ENCODE peak calls at places on chromosomes 7 and 10, in ten cellular contexts. I, C, J, B, Q, K, V, X, D and Y are unnamed samples.

GRCh38 chr7:99614495-99614894 is 2.3 kb upstream of the ZSCAN25 start:
- DNase-seq in X (no peak), Q (no peak), D (no peak), B (no peak), I (no peak), K (no peak), C (no peak), V (no peak), J (no peak), Y (no peak)

GRCh38 chr7:96034940-96035727 is 262.8 kb downstream of the DYNC1I1 start:
- DNase-seq in V (no peak), D (no peak), J (no peak), B (no peak), K (no peak), I (no peak), Q (no peak), C (no peak), X (no peak), Y (no peak)

GRCh38 chr10:34666008-34666700 is 148.9 kb downstream of the PARD3 start:
- DNase-seq in C (peak), Q (peak), I (peak), V (peak), K (no peak), D (no peak), X (no peak), B (peak), J (peak), Y (no peak)

GRCh38 chr7:135208417-135208793 is 2.9 kb downstream of the WDR91 start:
- DNase-seq in C (no peak), B (no peak), Q (no peak), D (no peak), I (no peak), J (no peak), V (no peak), X (no peak), K (no peak), Y (no peak)

GRCh38 chr7:27933691-27934565 is 194.0 kb downstream of the TAX1BP1 start:
- DNase-seq in Q (peak), B (no peak), X (no peak), D (no peak), C (no peak), K (no peak), V (no peak), J (no peak), I (no peak), Y (no peak)

GRCh38 chr10:102243304-102243703 is 2.0 kb upstream of the PITX3 start:
- DNase-seq in I (no peak), X (no peak), B (no peak), C (no peak), V (no peak), Q (no peak), D (no peak), J (no peak), K (peak), Y (no peak)

GRCh38 chr10:3451516-3452185 is 279.1 kb upstream of the PITRM1 start:
- DNase-seq in I (no peak), D (no peak), B (no peak), J (no peak), V (no peak), K (no peak), Q (no peak), C (no peak), X (no peak), Y (no peak)

GRCh38 chr10:18214692-18215563 is 74.7 kb downstream of the CACNB2 start:
- DNase-seq in D (no peak), I (no peak), X (no peak), C (peak), B (peak), J (peak), Q (peak), K (peak), V (peak), Y (no peak)

GRCh38 chr7:131509781-131510180 is 46.6 kb downstream of the PODXL start:
- DNase-seq in C (no peak), K (no peak), I (no peak), X (no peak), J (no peak), D (no peak), B (no peak), V (no peak), Q (no peak), Y (no peak)

GRCh38 chr7:148982596-148983219 is 45.6 kb downstream of the PDIA4 start:
- DNase-seq in X (no peak), J (no peak), K (no peak), B (no peak), I (no peak), V (peak), D (no peak), Q (peak), C (no peak), Y (no peak)

GRCh38 chr10:103564799-103565365 is 71.4 kb downstream of the NEURL1 start:
- DNase-seq in C (no peak), X (peak), D (no peak), Q (no peak), I (peak), V (peak), K (peak), J (no peak), B (peak), Y (no peak)

GRCh38 chr7:117791877-117792780 is 81.1 kb downstream of the CTTNBP2 start:
- DNase-seq in V (no peak), D (no peak), Q (no peak), K (no peak), X (no peak), C (no peak), B (peak), I (no peak), J (no peak), Y (no peak)

GRCh38 chr7:42262907-42263466 is 26.0 kb upstream of the GLI3 start:
- DNase-seq in K (no peak), X (peak), J (no peak), I (no peak), B (peak), D (peak), V (no peak), Q (no peak), C (peak), Y (no peak)

GRCh38 chr7:25262586-25262985 is 34.3 kb upstream of the NPVF start:
- DNase-seq in V (peak), D (no peak), Q (no peak), J (no peak), K (no peak), X (no peak), B (no peak), I (no peak), C (no peak), Y (no peak)

GRCh38 chr10:1026578-1026977 is 919 bp upstream of the IDI2 start:
- DNase-seq in Q (no peak), C (no peak), I (no peak), J (no peak), D (no peak), B (no peak), K (no peak), X (no peak), V (no peak), Y (no peak)

GRCh38 chr10:58963101-58963534 is 213.3 kb upstream of the PHYHIPL start:
- DNase-seq in Q (no peak), K (peak), V (peak), X (no peak), J (no peak), I (no peak), D (no peak), C (no peak), B (no peak), Y (no peak)

GRCh38 chr7:141369422-141369821 is 181.8 kb upstream of the AGK start:
- DNase-seq in J (no peak), D (no peak), B (no peak), I (no peak), Q (peak), V (no peak), K (no peak), C (no peak), X (no peak), Y (no peak)

GRCh38 chr7:50262916-50263690 is 41.4 kb upstream of the IKZF1 start:
- DNase-seq in Q (no peak), J (no peak), D (no peak), V (no peak), C (no peak), I (no peak), X (no peak), K (no peak), B (no peak), Y (no peak)

GRCh38 chr7:11748884-11749283 is 83.1 kb downstream of the THSD7A start:
- DNase-seq in V (peak), Q (no peak), J (no peak), K (no peak), D (no peak), C (no peak), I (peak), X (no peak), B (no peak), Y (no peak)

GRCh38 chr7:45580053-45580872 is 6.1 kb downstream of the ADCY1 start:
- DNase-seq in J (no peak), I (no peak), B (no peak), D (peak), X (peak), V (peak), K (no peak), C (no peak), Q (no peak), Y (no peak)

GRCh38 chr7:157612664-157613561 is 276.1 kb downstream of the DNAJB6 start:
- DNase-seq in B (peak), D (no peak), V (no peak), J (peak), X (peak), K (no peak), I (no peak), Q (no peak), C (no peak), Y (no peak)

GRCh38 chr7:26399309-26399610 is 107.6 kb downstream of the SNX10 start:
- DNase-seq in C (peak), B (no peak), Q (peak), X (no peak), D (no peak), V (peak), I (no peak), K (no peak), J (peak), Y (no peak)

GRCh38 chr10:24488631-24489030 is 235.1 kb downstream of the ARHGAP21 start:
- DNase-seq in Q (no peak), I (no peak), C (no peak), B (peak), D (no peak), V (no peak), K (peak), J (no peak), X (no peak), Y (no peak)

GRCh38 chr7:104196161-104196560 is 11.7 kb downstream of the ORC5 start:
- DNase-seq in D (no peak), K (no peak), J (no peak), C (no peak), V (no peak), I (no peak), X (no peak), Q (peak), B (no peak), Y (no peak)

GRCh38 chr10:34758447-34758996 is 56.6 kb downstream of the PARD3 start:
- DNase-seq in V (peak), B (no peak), C (no peak), D (no peak), I (peak), K (peak), X (no peak), Q (peak), J (no peak), Y (no peak)

GRCh38 chr7:33743594-33743993 is 161.7 kb upstream of the BMPER start:
- DNase-seq in X (no peak), K (no peak), J (no peak), D (no peak), I (no peak), B (no peak), Q (no peak), C (no peak), V (no peak), Y (no peak)

GRCh38 chr10:35379226-35380137 is 43.2 kb downstream of the CCNY start:
- DNase-seq in B (no peak), X (no peak), Q (peak), K (no peak), I (no peak), J (no peak), V (no peak), D (no peak), C (peak), Y (no peak)

GRCh38 chr7:64183126-64183742 is 23.8 kb upstream of the ZNF735 start:
- DNase-seq in I (no peak), J (peak), D (no peak), V (no peak), C (no peak), X (peak), Q (no peak), K (no peak), B (no peak), Y (no peak)

GRCh38 chr10:85604136-85604725 is 762.4 kb downstream of the GRID1 start:
- DNase-seq in X (no peak), K (no peak), C (no peak), I (no peak), V (no peak), D (no peak), B (no peak), J (no peak), Q (no peak), Y (peak)

GRCh38 chr10:85602713-85603112 is 763.9 kb downstream of the GRID1 start:
- DNase-seq in Q (no peak), D (no peak), J (no peak), B (no peak), C (no peak), K (no peak), I (no peak), X (no peak), V (no peak), Y (peak)

GRCh38 chr10:85602306-85602705 is 764.3 kb downstream of the GRID1 start:
- DNase-seq in J (no peak), K (no peak), C (no peak), Q (no peak), V (no peak), X (peak), I (no peak), D (no peak), B (no peak), Y (no peak)

GRCh38 chr10:85604884-85605283 is 761.7 kb downstream of the GRID1 start:
- DNase-seq in B (no peak), V (no peak), K (no peak), D (no peak), X (no peak), C (no peak), J (no peak), Q (no peak), I (no peak), Y (peak)

GRCh38 chr10:85603167-85603940 is 763.2 kb downstream of the GRID1 start:
- DNase-seq in B (no peak), Q (no peak), V (no peak), C (no peak), X (no peak), K (no peak), I (no peak), D (no peak), J (no peak), Y (peak)
- TF ChIP-seq POLR2A in B (no peak), Q (no peak), V (no peak), C (no peak), X (no peak), K (no peak), I (no peak), D (no peak), J (no peak), Y (no peak)

GRCh38 chr7:29567174-29567573 is 3.5 kb downstream of the PRR15 start:
- DNase-seq in Q (no peak), B (no peak), I (no peak), V (no peak), D (no peak), J (no peak), K (peak), X (no peak), C (no peak), Y (no peak)

GRCh38 chr7:29574659-29575058 is 11.0 kb downstream of the PRR15 start:
- DNase-seq in Q (no peak), X (no peak), V (no peak), C (no peak), D (no peak), J (no peak), I (no peak), B (no peak), K (no peak), Y (no peak)

GRCh38 chr7:29569648-29570047 is 6.0 kb downstream of the PRR15 start:
- DNase-seq in D (no peak), Q (no peak), B (no peak), J (no peak), I (no peak), K (peak), V (no peak), X (no peak), C (no peak), Y (no peak)

GRCh38 chr7:29573594-29573993 is 10.0 kb downstream of the PRR15 start:
- DNase-seq in X (no peak), V (no peak), K (no peak), I (no peak), D (no peak), J (no peak), Q (no peak), B (no peak), C (no peak), Y (no peak)

GRCh38 chr7:29572543-29572942 is 8.9 kb downstream of the PRR15 start:
- DNase-seq in X (no peak), D (no peak), Q (no peak), B (no peak), K (no peak), J (no peak), V (no peak), I (no peak), C (no peak), Y (no peak)
- TF ChIP-seq CTCF in X (no peak), D (no peak), Q (no peak), B (no peak), K (no peak), J (no peak), V (no peak), I (no peak), C (no peak), Y (no peak)

DNA sequence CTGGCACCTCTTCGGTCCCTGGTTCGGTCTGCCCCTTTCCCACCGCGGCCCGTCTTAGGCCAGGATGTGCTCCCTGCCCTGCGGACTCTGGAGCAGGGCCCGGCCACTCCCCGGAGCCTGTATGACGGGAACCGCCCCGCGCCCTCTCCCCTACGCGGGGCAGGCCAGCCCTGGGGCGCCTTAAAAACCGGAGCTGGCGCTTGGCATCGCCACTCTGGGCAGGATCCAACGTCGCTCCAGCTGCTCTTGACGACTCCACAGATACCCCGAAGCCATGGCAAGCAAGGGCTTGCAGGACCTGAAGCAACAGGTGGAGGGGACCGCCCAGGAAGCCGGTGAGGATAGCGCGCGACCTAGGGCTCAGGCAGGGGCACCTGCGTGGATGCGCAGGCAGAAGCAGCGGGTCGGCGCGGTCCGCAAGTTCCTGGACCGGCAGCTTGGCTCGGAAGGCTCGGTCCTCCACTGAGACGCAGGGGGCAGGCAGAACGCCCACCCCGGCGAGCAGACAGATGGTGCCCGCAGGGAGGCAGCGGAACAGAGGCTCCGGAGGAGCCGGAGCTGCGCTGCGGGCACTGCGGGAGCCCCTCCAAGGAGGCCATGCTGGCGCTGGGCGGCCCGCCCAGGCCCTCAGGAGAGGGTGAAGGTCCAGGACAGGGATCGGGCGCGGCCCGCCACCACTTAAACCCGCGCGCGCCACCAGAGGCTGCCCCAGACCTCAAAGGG is at the start of gene ADIRF:
- DNase-seq in K (no peak), V (no peak), X (peak), C (peak), B (peak), D (peak), I (peak), J (peak), Q (peak), Y (peak)
- TF ChIP-seq POLR2A in K (no peak), V (no peak), X (peak), C (peak), B (peak), D (peak), I (no peak), J (peak), Q (no peak), Y (no peak)

DNA sequence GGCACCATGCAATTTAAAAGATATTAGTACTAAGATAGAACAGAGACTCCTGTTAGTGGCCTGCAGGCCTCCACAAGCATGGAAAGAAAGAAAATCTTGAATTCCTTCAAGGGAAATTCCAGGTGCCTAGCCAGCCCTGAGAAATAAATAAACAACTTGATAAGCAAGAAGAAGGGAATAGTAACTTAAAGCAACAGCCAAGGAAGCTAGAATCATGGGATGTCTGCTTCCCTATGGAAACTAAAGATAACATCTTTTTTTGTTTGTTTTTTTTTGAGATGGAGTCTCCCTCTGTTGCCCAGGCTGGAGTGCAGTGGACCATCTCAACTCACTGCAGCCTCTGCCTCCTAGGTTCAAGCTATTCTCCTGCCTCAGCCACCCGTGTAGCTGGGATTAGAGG is 128.6 kb downstream of the SKIDA1 start:
- DNase-seq in D (no peak), C (no peak), K (no peak), B (no peak), V (no peak), J (no peak), X (no peak), I (no peak), Q (peak), Y (no peak)
- TF ChIP-seq CTCF in D (no peak), C (no peak), K (no peak), B (no peak), V (no peak), J (no peak), X (no peak), I (no peak), Q (no peak), Y (no peak)

GRCh38 chr10:72265508-72265907 is 8.2 kb upstream of the DDIT4 start:
- DNase-seq in J (no peak), K (no peak), B (no peak), D (no peak), V (no peak), I (no peak), C (no peak), Q (no peak), X (no peak), Y (no peak)

GRCh38 chr10:72260588-72261322 is 13.0 kb upstream of the DDIT4 start:
- DNase-seq in K (peak), X (peak), V (peak), D (peak), B (peak), Q (peak), I (no peak), C (peak), J (peak), Y (no peak)

GRCh38 chr10:72265925-72266865 is 7.5 kb upstream of the DDIT4 start:
- DNase-seq in V (no peak), Q (no peak), I (no peak), X (no peak), C (no peak), J (no peak), B (no peak), K (no peak), D (no peak), Y (no peak)

GRCh38 chr10:72261323-72262018 is 12.3 kb upstream of the DDIT4 start:
- DNase-seq in D (no peak), V (peak), C (no peak), Q (peak), J (no peak), X (no peak), B (peak), K (no peak), I (no peak), Y (no peak)

DNA sequence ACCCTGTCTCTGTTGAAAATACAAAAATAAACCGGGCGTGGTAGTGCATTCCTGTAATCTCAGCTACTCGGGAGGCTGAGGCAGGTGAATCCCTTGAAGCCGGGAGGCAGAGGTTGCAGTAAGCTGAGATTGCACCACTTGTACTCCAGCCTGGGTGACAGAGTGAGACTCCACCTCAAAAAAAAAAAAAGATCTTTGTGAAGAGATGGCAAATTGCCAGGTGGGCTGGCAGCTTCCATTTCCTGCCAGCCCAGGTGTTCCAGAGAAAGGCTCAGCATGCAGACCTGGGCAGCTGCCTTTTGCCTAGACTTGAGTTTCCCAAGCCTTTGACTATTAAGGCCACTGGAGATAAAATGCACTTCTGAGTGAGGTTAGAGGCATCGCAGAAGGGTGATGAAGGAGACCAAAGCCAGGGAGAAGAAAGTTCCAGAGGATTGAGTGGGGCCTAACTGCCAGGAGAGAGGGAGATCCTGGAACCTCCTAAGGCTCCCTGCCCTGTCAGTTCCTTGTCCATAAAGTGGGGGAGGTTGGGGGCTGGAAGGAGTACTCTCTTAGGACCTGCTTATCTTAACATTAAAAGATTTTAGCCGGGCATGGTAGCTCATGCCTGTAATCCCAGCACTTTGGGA is 10.0 kb upstream of the DDIT4 start:
- DNase-seq in B (peak), I (no peak), D (no peak), Q (no peak), K (peak), V (peak), X (no peak), C (no peak), J (no peak), Y (no peak)
- TF ChIP-seq POLR2A in B (peak), I (no peak), D (no peak), Q (no peak), K (no peak), V (no peak), X (peak), C (no peak), J (no peak), Y (no peak)